ENCODE peak calls at places on chromosomes 1 and 21, in six cellular contexts. J is K562, D is H1, S is GM12878, X is HepG2, M is SK-N-SH. C is an unnamed sample.

GRCh38 chr1:92987462-92987861 is 26.2 kb upstream of the DIPK1A start:
- DNase-seq in J (no peak), D (no peak), S (no peak), X (no peak), M (no peak), C (no peak)

GRCh38 chr1:179366093-179366800 is 476 bp downstream of the AXDND1 start:
- DNase-seq in J (no peak), D (peak; percentile 2), S (no peak), X (no peak), M (no peak), C (no peak)

GRCh38 chr1:229885568-229886495 is 181.2 kb upstream of the GALNT2 start:
- DNase-seq in J (no peak), D (no peak), S (no peak), X (no peak), M (no peak), C (no peak)

GRCh38 chr1:30378991-30379581 is 344.3 kb downstream of the MATN1 start:
- DNase-seq in J (no peak), D (no peak), S (no peak), X (peak; percentile 18), M (peak; percentile 52), C (no peak)

GRCh38 chr1:35569956-35570355 is 3.2 kb upstream of the TFAP2E start:
- DNase-seq in J (no peak), D (no peak), S (no peak), X (no peak), M (no peak), C (no peak)

GRCh38 chr1:178494569-178494971 is 2.2 kb downstream of the CLEC20A start:
- DNase-seq in J (no peak), D (no peak), S (no peak), X (no peak), M (no peak), C (no peak)

GRCh38 chr1:57966751-57967406 is 543.0 kb upstream of the DAB1 start:
- DNase-seq in J (no peak), D (no peak), S (no peak), X (no peak), M (no peak), C (no peak)

GRCh38 chr1:100134872-100135271 is 1.9 kb downstream of the TRMT13 start:
- DNase-seq in J (no peak), D (no peak), S (no peak), X (peak; percentile 13), M (no peak), C (no peak)

GRCh38 chr1:209048961-209049669 is 534.4 kb upstream of the CAMK1G start:
- DNase-seq in J (no peak), D (no peak), S (no peak), X (no peak), M (no peak), C (no peak)

GRCh38 chr1:235073331-235073967 is 55.2 kb downstream of the TOMM20 start:
- DNase-seq in J (no peak), D (no peak), S (no peak), X (peak; percentile 97), M (no peak), C (peak; percentile 78)

GRCh38 chr1:233707153-233707905 is 93.4 kb downstream of the KCNK1 start:
- DNase-seq in J (peak; percentile 37), D (no peak), S (no peak), X (no peak), M (no peak), C (no peak)

GRCh38 chr1:183946309-183946591 is 91.3 kb downstream of the COLGALT2 start:
- DNase-seq in J (no peak), D (no peak), S (no peak), X (no peak), M (no peak), C (no peak)

GRCh38 chr1:156750932-156751723 is at the start of gene HDGF:
- DNase-seq in J (peak; percentile 64), D (no peak), S (no peak), X (no peak), M (peak; percentile 72), C (peak; percentile 67)

GRCh38 chr1:167136191-167136614 is 42.3 kb downstream of the STYXL2 start:
- DNase-seq in J (no peak), D (no peak), S (no peak), X (no peak), M (no peak), C (no peak)

GRCh38 chr21:45549670-45550463 is 7.6 kb upstream of the SLC19A1 start:
- DNase-seq in J (no peak), D (no peak), S (peak; percentile 49), X (no peak), M (peak; percentile 54), C (peak; percentile 68)

GRCh38 chr1:92441316-92442311 is 45.1 kb downstream of the GFI1 start:
- DNase-seq in J (peak; percentile 19), D (peak; percentile 17), S (no peak), X (peak; percentile 96), M (no peak), C (no peak)

GRCh38 chr1:92752719-92753118 is 32.2 kb downstream of the EVI5 start:
- DNase-seq in J (no peak), D (no peak), S (no peak), X (no peak), M (no peak), C (no peak)

GRCh38 chr21:24375201-24375600 is 1232.1 kb downstream of the MRPL39 start:
- DNase-seq in J (no peak), D (no peak), S (no peak), X (no peak), M (no peak), C (no peak)

GRCh38 chr1:204299828-204300365 is 59.8 kb downstream of the PLEKHA6 start:
- DNase-seq in J (no peak), D (no peak), S (no peak), X (no peak), M (peak; percentile 73), C (no peak)

GRCh38 chr1:67001682-67002425 is 52.1 kb downstream of the SLC35D1 start:
- DNase-seq in J (no peak), D (no peak), S (no peak), X (no peak), M (no peak), C (no peak)

GRCh38 chr1:228968841-228969606 is 233.7 kb downstream of the RHOU start:
- DNase-seq in J (no peak), D (no peak), S (no peak), X (no peak), M (no peak), C (no peak)

DNA sequence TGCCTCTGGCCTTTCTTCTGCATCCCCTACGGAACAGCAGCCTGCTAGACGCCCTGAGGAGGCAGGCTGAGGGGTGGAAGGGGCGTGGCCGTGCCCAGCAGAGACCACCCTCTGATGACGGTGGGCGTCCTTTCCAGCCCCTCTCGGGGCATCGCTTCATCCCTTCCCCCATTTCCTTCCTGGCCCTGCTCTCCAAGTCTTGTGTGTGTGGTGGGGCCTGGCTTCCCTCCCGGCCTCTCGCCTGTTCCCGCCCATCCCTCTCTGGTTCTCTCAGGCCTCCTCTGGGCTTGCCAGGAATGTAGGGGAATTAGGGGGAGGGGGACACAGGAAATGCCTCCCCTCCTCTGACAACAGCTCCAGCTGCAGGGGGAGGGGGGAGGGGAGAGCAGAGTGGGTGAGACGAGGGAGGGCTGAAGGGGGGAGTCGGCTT is 51.1 kb downstream of the SKI start:
- DNase-seq in J (no peak), D (peak; percentile 93), S (no peak), X (no peak), M (no peak), C (no peak)
- TF ChIP-seq GABPA in J (no peak), D (peak; percentile 79), S (no peak), X (no peak), M (no peak), C (no peak)

GRCh38 chr1:18110968-18111367 is 3.4 kb downstream of the IGSF21 start:
- DNase-seq in J (peak; percentile 67), D (no peak), S (no peak), X (no peak), M (no peak), C (no peak)

GRCh38 chr1:18110598-18110939 is 3.0 kb downstream of the IGSF21 start:
- DNase-seq in J (no peak), D (no peak), S (no peak), X (no peak), M (no peak), C (no peak)

GRCh38 chr1:18109058-18109755 is 1.6 kb downstream of the IGSF21 start:
- DNase-seq in J (no peak), D (no peak), S (no peak), X (no peak), M (peak; percentile 76), C (no peak)

GRCh38 chr1:18108313-18109057 is 887 bp downstream of the IGSF21 start:
- DNase-seq in J (no peak), D (no peak), S (no peak), X (no peak), M (peak; percentile 49), C (no peak)

DNA sequence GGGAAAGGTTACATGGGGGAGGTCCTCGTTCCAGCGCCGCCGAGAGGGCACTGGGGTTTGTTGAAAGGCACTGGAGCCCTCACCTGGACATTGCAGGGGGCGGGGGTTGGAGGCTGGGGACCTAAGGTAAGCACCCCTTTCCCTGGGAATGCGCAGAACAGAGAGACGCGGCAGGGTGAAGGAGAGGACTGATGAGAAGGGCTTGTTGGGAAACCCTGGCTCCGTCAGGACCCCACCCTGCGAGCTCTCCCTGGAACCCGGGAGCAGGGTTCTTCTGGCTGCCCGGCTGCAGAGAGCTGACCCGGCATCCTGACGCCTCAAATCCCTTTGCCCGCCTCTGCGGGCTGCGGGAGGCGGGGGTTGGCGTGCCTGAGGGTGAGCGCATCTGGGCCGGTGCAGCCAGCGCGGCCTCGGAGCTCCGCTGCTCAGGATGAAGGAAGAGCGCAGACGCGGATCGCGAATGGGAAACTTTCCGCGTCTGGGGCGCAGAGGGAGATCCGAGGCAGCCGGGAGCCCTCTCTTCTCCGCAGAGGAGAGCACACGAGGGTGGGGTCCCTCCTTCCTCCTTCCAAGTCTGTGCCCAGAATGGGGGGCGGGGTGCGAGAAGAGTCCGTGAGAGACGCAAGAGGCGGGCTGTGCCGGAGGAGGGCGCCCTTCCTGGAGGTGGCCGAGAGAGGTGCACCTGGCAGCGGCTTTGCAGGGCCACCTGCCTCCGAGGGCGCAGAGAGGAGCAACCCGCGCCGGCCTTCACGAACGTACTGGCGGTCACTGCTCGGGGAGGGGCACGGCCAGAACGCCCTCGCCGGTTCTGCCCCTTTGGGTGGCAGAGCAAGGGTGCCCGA is 2.4 kb downstream of the IGSF21 start:
- DNase-seq in J (peak; percentile 35), D (peak; percentile 50), S (no peak), X (no peak), M (peak; percentile 80), C (no peak)
- H3K27me3 ChIP-seq in J (peaks cover 41% of the 10 kb centered on the region), D (peaks cover 42% of the 10 kb centered on the region), S (peaks cover 5% of the 10 kb centered on the region), X (peaks cover 39% of the 10 kb centered on the region), M (peaks cover 20% of the 10 kb centered on the region), C (peaks cover 45% of the 10 kb centered on the region)

GRCh38 chr21:33362044-33362555 is 37.3 kb downstream of the IFNAR1 start:
- DNase-seq in J (no peak), D (peak; percentile 56), S (no peak), X (no peak), M (no peak), C (peak; percentile 88)
- TF ChIP-seq POLR2AphosphoS5 in J (no peak), D (peak; percentile 94), S (peak; percentile 95), X (no peak), M (no peak), C (peak; percentile 85)

GRCh38 chr1:201500670-201501120 is 6.2 kb downstream of the CSRP1 start:
- DNase-seq in J (no peak), D (no peak), S (no peak), X (no peak), M (no peak), C (no peak)

GRCh38 chr1:201501812-201502510 is 5.0 kb downstream of the CSRP1 start:
- DNase-seq in J (no peak), D (no peak), S (no peak), X (no peak), M (no peak), C (no peak)

GRCh38 chr1:201499795-201500669 is 6.9 kb downstream of the CSRP1 start:
- DNase-seq in J (no peak), D (no peak), S (no peak), X (no peak), M (no peak), C (no peak)

GRCh38 chr1:201502511-201502857 is 4.4 kb downstream of the CSRP1 start:
- DNase-seq in J (no peak), D (no peak), S (no peak), X (no peak), M (no peak), C (no peak)

GRCh38 chr1:201501144-201501543 is 5.8 kb downstream of the CSRP1 start:
- DNase-seq in J (no peak), D (no peak), S (no peak), X (no peak), M (no peak), C (no peak)
- TF ChIP-seq GABPA in J (no peak), D (no peak), S (no peak), X (no peak), M (no peak), C (no peak)